ENCODE peak calls at places on chromosomes 3 and 15, in nine cellular contexts. L is kidney, J is spleen, Z is heart left ventricle, B is esophagus muscularis mucosa, H is OCI-LY7, R is GM23338, W is aorta, A is IMR-90. P is an unnamed sample. For H3K4me1, the result is how much of the 10 kb centered on the place peaks cover.

GRCh38 chr3:49020335-49021212 is 1.3 kb upstream of the NDUFAF3 start:
- DNase-seq in L (peak), J (peak), Z (peak), B (no peak), H (peak), R (peak), W (peak), A (no peak), P (no peak)

GRCh38 chr3:183845090-183845489 is 19.7 kb upstream of the MAP6D1 start:
- DNase-seq in L (no peak), J (no peak), Z (no peak), B (no peak), H (no peak), R (no peak), W (no peak), A (no peak), P (no peak)

GRCh38 chr3:61947456-61947855 is 386.1 kb downstream of the PTPRG start:
- DNase-seq in L (no peak), J (no peak), Z (no peak), B (no peak), H (no peak), R (no peak), W (no peak), A (no peak), P (no peak)

GRCh38 chr3:186746008-186746407 is 28.8 kb downstream of the KNG1 start:
- DNase-seq in L (no peak), J (no peak), Z (peak), B (no peak), H (no peak), R (peak), W (no peak), A (peak), P (no peak)

GRCh38 chr3:134771962-134772361 is 23.1 kb upstream of the EPHB1 start:
- DNase-seq in L (no peak), J (no peak), Z (no peak), B (peak), H (no peak), R (no peak), W (no peak), A (no peak), P (peak)

GRCh38 chr3:133209871-133210550 is 171.8 kb downstream of the TMEM108 start:
- DNase-seq in L (no peak), J (no peak), Z (no peak), B (no peak), H (no peak), R (no peak), W (no peak), A (peak), P (no peak)

GRCh38 chr3:34106879-34107278 is 308.4 kb downstream of the PDCD6IP start:
- DNase-seq in L (no peak), J (no peak), Z (no peak), B (no peak), H (peak), R (peak), W (no peak), A (no peak), P (no peak)

GRCh38 chr3:70982700-70983140 is 600.8 kb downstream of the FOXP1 start:
- DNase-seq in L (peak), J (no peak), Z (peak), B (no peak), H (no peak), R (peak), W (peak), A (peak), P (no peak)

GRCh38 chr3:41302295-41302694 is 103.0 kb downstream of the CTNNB1 start:
- DNase-seq in L (no peak), J (no peak), Z (no peak), B (no peak), H (no peak), R (no peak), W (no peak), A (no peak), P (no peak)

GRCh38 chr3:72086712-72087093 is 301.8 kb upstream of the PROK2 start:
- DNase-seq in L (no peak), J (no peak), Z (no peak), B (no peak), H (no peak), R (no peak), W (no peak), A (no peak), P (no peak)

GRCh38 chr15:89999676-90000174 is 1.4 kb upstream of the ZNF710 start:
- DNase-seq in L (no peak), J (no peak), Z (peak), B (no peak), H (no peak), R (peak), W (no peak), A (peak), P (no peak)

GRCh38 chr15:70486451-70487379 is 276.6 kb downstream of the UACA start:
- DNase-seq in L (no peak), J (peak), Z (peak), B (no peak), H (no peak), R (no peak), W (no peak), A (peak), P (no peak)

GRCh38 chr15:58852347-58852746 is 81.1 kb downstream of the SLTM start:
- DNase-seq in L (no peak), J (no peak), Z (no peak), B (no peak), H (peak), R (peak), W (no peak), A (no peak), P (no peak)

GRCh38 chr3:87397210-87397609 is 120.8 kb upstream of the POU1F1 start:
- DNase-seq in L (no peak), J (no peak), Z (no peak), B (no peak), H (no peak), R (no peak), W (no peak), A (peak), P (no peak)

GRCh38 chr3:97138914-97139541 is 324.6 kb downstream of the EPHA6 start:
- DNase-seq in L (no peak), J (no peak), Z (no peak), B (no peak), H (peak), R (peak), W (no peak), A (no peak), P (no peak)

GRCh38 chr3:129658156-129658843 is 51.8 kb upstream of the PLXND1 start:
- DNase-seq in L (no peak), J (no peak), Z (no peak), B (no peak), H (no peak), R (no peak), W (no peak), A (no peak), P (no peak)

GRCh38 chr3:8723612-8724011 is 10.0 kb upstream of the CAV3 start:
- DNase-seq in L (no peak), J (no peak), Z (no peak), B (no peak), H (no peak), R (no peak), W (peak), A (no peak), P (no peak)

GRCh38 chr15:51756482-51756881 is 5.1 kb downstream of the TMOD2 start:
- DNase-seq in L (no peak), J (no peak), Z (no peak), B (no peak), H (no peak), R (no peak), W (no peak), A (no peak), P (no peak)

GRCh38 chr15:68789921-68790575 is 30.6 kb downstream of the ANP32A start:
- DNase-seq in L (no peak), J (no peak), Z (peak), B (no peak), H (no peak), R (peak), W (no peak), A (peak), P (no peak)

GRCh38 chr3:46931631-46932441 is 44.7 kb downstream of the CCDC12 start:
- DNase-seq in L (peak), J (peak), Z (peak), B (no peak), H (no peak), R (no peak), W (no peak), A (peak), P (no peak)

GRCh38 chr3:78406396-78406795 is 1361.4 kb downstream of the ROBO1 start:
- DNase-seq in L (no peak), J (no peak), Z (no peak), B (no peak), H (no peak), R (no peak), W (no peak), A (no peak), P (no peak)

GRCh38 chr15:55255714-55256113 is 33.9 kb downstream of the RAB27A start:
- DNase-seq in L (no peak), J (no peak), Z (no peak), B (no peak), H (no peak), R (no peak), W (no peak), A (no peak), P (no peak)

GRCh38 chr3:127256872-127257271 is 31.0 kb downstream of the PRR20G start:
- DNase-seq in L (no peak), J (no peak), Z (no peak), B (peak), H (no peak), R (no peak), W (no peak), A (no peak), P (no peak)

GRCh38 chr3:114624676-114625181 is 330.9 kb downstream of the TIGIT start:
- DNase-seq in L (peak), J (peak), Z (peak), B (peak), H (no peak), R (no peak), W (peak), A (peak), P (no peak)

GRCh38 chr15:90184119-90184785 is 16.9 kb upstream of the SEMA4B start:
- DNase-seq in L (peak), J (peak), Z (peak), B (no peak), H (no peak), R (peak), W (peak), A (no peak), P (peak)

GRCh38 chr3:16177962-16178627 is 3.6 kb downstream of the GALNT15 start:
- DNase-seq in L (peak), J (peak), Z (peak), B (peak), H (peak), R (peak), W (peak), A (peak), P (peak)

GRCh38 chr3:35965908-35966307 is 326.6 kb downstream of the ARPP21 start:
- DNase-seq in L (no peak), J (no peak), Z (no peak), B (no peak), H (peak), R (peak), W (no peak), A (peak), P (no peak)

GRCh38 chr15:36109943-36110658 is 469.3 kb upstream of the CDIN1 start:
- DNase-seq in L (no peak), J (no peak), Z (no peak), B (no peak), H (no peak), R (no peak), W (no peak), A (peak), P (no peak)

GRCh38 chr15:78044407-78045155 is 32.9 kb downstream of the TBC1D2B start:
- DNase-seq in L (no peak), J (no peak), Z (no peak), B (no peak), H (no peak), R (no peak), W (no peak), A (no peak), P (no peak)

GRCh38 chr15:78064544-78064943 is 13.0 kb downstream of the TBC1D2B start:
- DNase-seq in L (no peak), J (no peak), Z (no peak), B (no peak), H (no peak), R (no peak), W (no peak), A (peak), P (no peak)

GRCh38 chr3:167917969-167918368 is 177.8 kb downstream of the GOLIM4 start:
- DNase-seq in L (no peak), J (no peak), Z (no peak), B (no peak), H (no peak), R (no peak), W (no peak), A (no peak), P (no peak)

GRCh38 chr3:10753964-10754363 is 62.1 kb upstream of the SLC6A11 start:
- DNase-seq in L (no peak), J (no peak), Z (peak), B (no peak), H (peak), R (peak), W (no peak), A (peak), P (no peak)

GRCh38 chr3:62211675-62212429 is 161.5 kb downstream of the FEZF2 start:
- DNase-seq in L (no peak), J (no peak), Z (no peak), B (no peak), H (no peak), R (peak), W (no peak), A (no peak), P (no peak)

GRCh38 chr15:51620647-51621046 is 1.9 kb downstream of the DMXL2 start:
- DNase-seq in L (no peak), J (no peak), Z (no peak), B (no peak), H (no peak), R (no peak), W (no peak), A (no peak), P (no peak)

GRCh38 chr3:72271923-72272322 is 487.0 kb upstream of the PROK2 start:
- DNase-seq in L (no peak), J (no peak), Z (no peak), B (no peak), H (no peak), R (no peak), W (no peak), A (no peak), P (no peak)

GRCh38 chr15:25092661-25093060 is 137.9 kb downstream of the SNRPN start:
- DNase-seq in L (no peak), J (no peak), Z (no peak), B (no peak), H (no peak), R (no peak), W (no peak), A (peak), P (no peak)

GRCh38 chr15:96716100-96716499 is 385.6 kb downstream of the NR2F2 start:
- DNase-seq in L (no peak), J (no peak), Z (no peak), B (no peak), H (no peak), R (no peak), W (no peak), A (no peak), P (no peak)

GRCh38 chr3:100278910-100279309 is 18.1 kb downstream of the TBC1D23 start:
- DNase-seq in L (no peak), J (no peak), Z (no peak), B (no peak), H (no peak), R (no peak), W (no peak), A (no peak), P (no peak)
- H3K4me1 ChIP-seq in L (under half), J (under half), Z (under half), B (under half), H (under half), R (under half), W (under half), A (under half), P (under half)

GRCh38 chr3:106759686-106760085 is 617.6 kb upstream of the CCDC54 start:
- DNase-seq in L (no peak), J (no peak), Z (no peak), B (no peak), H (no peak), R (no peak), W (no peak), A (peak), P (no peak)
- H3K27ac ChIP-seq in L (no peak), J (no peak), Z (no peak), B (no peak), H (no peak), R (no peak), W (no peak), A (no peak), P (no peak)

GRCh38 chr3:39288300-39288808 is 8.5 kb upstream of the CX3CR1 start:
- DNase-seq in L (peak), J (peak), Z (peak), B (no peak), H (peak), R (peak), W (peak), A (peak), P (no peak)

GRCh38 chr3:39290255-39290654 is 10.4 kb upstream of the CX3CR1 start:
- DNase-seq in L (no peak), J (no peak), Z (no peak), B (no peak), H (no peak), R (no peak), W (no peak), A (no peak), P (no peak)

GRCh38 chr3:39287859-39288221 is 8.0 kb upstream of the CX3CR1 start:
- DNase-seq in L (no peak), J (no peak), Z (no peak), B (no peak), H (no peak), R (no peak), W (no peak), A (no peak), P (no peak)

GRCh38 chr3:39287216-39287858 is 7.5 kb upstream of the CX3CR1 start:
- DNase-seq in L (no peak), J (no peak), Z (no peak), B (no peak), H (no peak), R (no peak), W (no peak), A (no peak), P (no peak)

DNA sequence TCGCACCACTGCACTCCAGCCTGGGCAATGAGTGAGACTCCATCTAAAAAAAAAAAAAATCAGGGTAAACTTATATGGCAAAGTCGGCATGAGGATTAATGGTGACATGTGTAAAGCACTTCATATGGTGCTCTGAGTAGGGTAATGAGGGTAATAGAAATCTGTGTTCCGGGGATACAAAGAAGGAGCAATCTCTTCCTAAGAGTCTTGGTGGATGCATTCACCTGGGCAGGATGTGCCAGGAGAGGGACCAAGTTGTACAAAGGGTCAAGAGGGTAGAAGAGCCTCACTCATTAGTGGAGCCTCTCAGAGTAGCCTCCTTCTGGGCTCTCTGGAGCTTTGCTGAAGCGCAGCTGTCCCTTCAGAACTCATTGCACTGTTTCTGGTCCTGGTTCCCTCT is 9.3 kb upstream of the CX3CR1 start:
- DNase-seq in L (no peak), J (no peak), Z (no peak), B (no peak), H (no peak), R (no peak), W (no peak), A (no peak), P (no peak)
- H3K4me1 ChIP-seq in L (under half), J (under half), Z (under half), B (under half), H (under half), R (under half), W (under half), A (under half), P (under half)

GRCh38 chr15:79492065-79492464 is 59.9 kb downstream of the MINAR1 start:
- DNase-seq in L (no peak), J (no peak), Z (no peak), B (no peak), H (no peak), R (no peak), W (no peak), A (no peak), P (no peak)
- H3K27ac ChIP-seq in L (no peak), J (no peak), Z (no peak), B (no peak), H (no peak), R (no peak), W (no peak), A (no peak), P (no peak)

GRCh38 chr15:40306371-40306770 is 1.4 kb downstream of the PLCB2 start:
- DNase-seq in L (no peak), J (peak), Z (no peak), B (no peak), H (no peak), R (no peak), W (peak), A (no peak), P (no peak)
- H3K4me1 ChIP-seq in L (under half), J (half or more), Z (under half), B (under half), H (under half), R (under half), W (under half), A (under half), P (under half)

DNA sequence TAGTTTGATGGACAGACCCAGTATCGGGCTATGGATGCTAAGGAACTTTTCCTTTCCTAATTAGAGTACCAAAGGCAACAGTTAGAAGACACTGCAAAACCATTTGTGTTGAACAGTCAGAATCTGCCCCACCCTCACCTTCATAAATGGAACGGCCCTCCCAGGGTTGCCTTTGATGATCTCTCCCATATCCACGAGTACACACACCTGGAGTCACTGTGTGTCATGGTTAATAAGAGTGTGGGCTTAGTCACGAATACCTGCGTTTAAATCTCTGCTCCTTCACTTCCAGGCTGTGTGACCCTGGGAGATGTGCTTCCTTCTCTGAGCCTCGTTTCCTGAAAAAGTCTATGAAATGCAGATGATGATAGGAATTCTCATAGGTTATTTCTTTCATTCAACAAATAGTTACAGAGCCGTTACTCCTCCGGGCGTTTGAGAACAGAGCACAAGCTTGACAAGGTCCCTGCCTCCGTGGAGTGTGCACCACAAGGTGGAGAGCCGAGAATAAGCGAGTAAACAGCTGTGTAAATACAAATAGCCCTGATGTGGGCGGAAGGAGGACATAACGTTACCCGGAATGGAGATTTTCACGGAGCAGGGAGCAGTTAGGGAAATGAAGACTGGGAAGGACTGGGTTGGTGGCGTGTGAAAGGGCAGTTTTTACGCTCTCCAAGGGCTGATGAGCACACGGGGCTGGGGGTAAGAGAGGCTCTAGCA is 6.7 kb downstream of the SLC51A start:
- DNase-seq in L (no peak), J (no peak), Z (no peak), B (no peak), H (no peak), R (no peak), W (no peak), A (no peak), P (no peak)
- H3K27ac ChIP-seq in L (no peak), J (no peak), Z (no peak), B (no peak), H (no peak), R (peak), W (no peak), A (no peak), P (no peak)

GRCh38 chr3:66444146-66444644 is 56.6 kb downstream of the LRIG1 start:
- DNase-seq in L (no peak), J (no peak), Z (no peak), B (no peak), H (no peak), R (no peak), W (no peak), A (no peak), P (no peak)
- H3K4me1 ChIP-seq in L (under half), J (under half), Z (under half), B (half or more), H (under half), R (half or more), W (under half), A (under half), P (half or more)

P was measured in vagina.